ENCODE peak calls at places on chromosomes 12 and 14, in seven cellular contexts. S, M, N, B, K, R and O are unnamed samples.

GRCh38 chr12:125100551-125101434 is 35.6 kb downstream of the AACS start:
- DNase-seq in S (no peak), M (no peak), N (no peak), B (no peak), K (no peak), R (no peak), O (no peak)

GRCh38 chr14:39939023-39939422 is 506.8 kb upstream of the FBXO33 start:
- DNase-seq in S (no peak), M (no peak), N (no peak), B (no peak), K (no peak), R (no peak), O (no peak)

GRCh38 chr12:52870361-52871290 is 21.8 kb upstream of the KRT78 start:
- DNase-seq in S (no peak), M (peak; percentile 86), N (peak; percentile 84), B (peak; percentile 62), K (peak; percentile 77), R (peak; percentile 30), O (peak; percentile 83)

GRCh38 chr14:80658733-80659132 is 282.8 kb downstream of the CEP128 start:
- DNase-seq in S (no peak), M (no peak), N (no peak), B (no peak), K (no peak), R (no peak), O (no peak)

GRCh38 chr14:22555573-22556011 is 33.4 kb downstream of the DAD1 start:
- DNase-seq in S (no peak), M (peak; percentile 52), N (no peak), B (no peak), K (peak; percentile 51), R (no peak), O (no peak)

GRCh38 chr12:52815161-52815560 is 1.2 kb upstream of the KRT4 start:
- DNase-seq in S (no peak), M (no peak), N (no peak), B (no peak), K (no peak), R (no peak), O (no peak)

GRCh38 chr14:23573384-23573783 is 5.2 kb downstream of the JPH4 start:
- DNase-seq in S (no peak), M (no peak), N (no peak), B (no peak), K (no peak), R (no peak), O (no peak)

GRCh38 chr12:43914923-43915468 is 79.1 kb downstream of the TMEM117 start:
- DNase-seq in S (no peak), M (no peak), N (no peak), B (no peak), K (no peak), R (peak; percentile 1), O (no peak)

GRCh38 chr12:19771858-19772257 is 332.6 kb downstream of the AEBP2 start:
- DNase-seq in S (no peak), M (no peak), N (no peak), B (no peak), K (no peak), R (peak; percentile 11), O (no peak)

GRCh38 chr12:40770781-40771180 is 78.5 kb downstream of the CNTN1 start:
- DNase-seq in S (no peak), M (no peak), N (no peak), B (no peak), K (no peak), R (no peak), O (no peak)

GRCh38 chr12:112370868-112371510 is 11.2 kb downstream of the HECTD4 start:
- DNase-seq in S (no peak), M (no peak), N (no peak), B (no peak), K (no peak), R (no peak), O (no peak)

GRCh38 chr12:110224379-110225304 is 56.4 kb upstream of the ATP2A2 start:
- DNase-seq in S (no peak), M (no peak), N (no peak), B (no peak), K (no peak), R (peak; percentile 93), O (no peak)

GRCh38 chr14:50447491-50447890 is 50.8 kb upstream of the CDKL1 start:
- DNase-seq in S (no peak), M (no peak), N (no peak), B (no peak), K (no peak), R (no peak), O (no peak)

GRCh38 chr12:131833288-131833895 is 5.2 kb downstream of the MMP17 start:
- DNase-seq in S (peak; percentile 59), M (no peak), N (peak; percentile 49), B (no peak), K (no peak), R (no peak), O (no peak)

GRCh38 chr14:52473557-52473956 is 78.7 kb downstream of the TXNDC16 start:
- DNase-seq in S (no peak), M (peak; percentile 42), N (no peak), B (no peak), K (no peak), R (peak; percentile 71), O (no peak)

GRCh38 chr12:52949413-52950331 is 754 bp downstream of the KRT18 start:
- DNase-seq in S (no peak), M (no peak), N (no peak), B (peak; percentile 69), K (no peak), R (peak; percentile 84), O (peak; percentile 73)

GRCh38 chr14:63761356-63762117 is 33.7 kb upstream of the SGPP1 start:
- DNase-seq in S (no peak), M (no peak), N (no peak), B (no peak), K (no peak), R (no peak), O (no peak)

DNA sequence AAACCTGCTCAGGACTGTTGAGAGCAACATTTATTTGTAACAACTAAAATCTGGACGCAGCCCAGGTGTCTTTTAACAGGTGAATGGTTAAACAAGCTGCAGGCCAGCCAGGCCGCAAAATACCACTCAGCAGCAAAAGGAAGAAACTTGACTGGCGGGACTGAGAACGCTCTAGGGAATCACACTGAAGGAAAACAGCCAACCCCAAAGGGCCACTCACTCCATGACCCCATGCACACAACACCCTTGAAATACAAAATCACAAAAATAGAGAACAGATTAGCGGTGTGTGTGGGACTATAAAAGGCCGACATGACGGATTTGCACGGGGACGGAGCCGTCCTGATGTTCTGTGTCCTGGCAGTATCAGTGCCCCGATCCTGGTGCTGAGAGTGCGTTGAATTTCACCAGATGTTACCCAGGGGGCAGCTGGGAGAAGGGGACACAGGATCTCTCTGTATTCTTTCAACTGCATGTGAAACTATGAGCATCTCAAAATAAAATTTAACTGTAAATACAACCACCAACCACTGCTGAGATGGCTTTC is 23.0 kb downstream of the VPS37B start:
- DNase-seq in S (peak; percentile 51), M (no peak), N (peak; percentile 39), B (no peak), K (no peak), R (no peak), O (peak; percentile 40)
- H3K27ac ChIP-seq in S (no peak overlapping the region), M (no peak overlapping the region), N (peak overlapping the region; percentile 83), B (peak overlapping the region; percentile 87), K (no peak overlapping the region), R (peak overlapping the region; percentile 86), O (peak overlapping the region; percentile 86)

DNA sequence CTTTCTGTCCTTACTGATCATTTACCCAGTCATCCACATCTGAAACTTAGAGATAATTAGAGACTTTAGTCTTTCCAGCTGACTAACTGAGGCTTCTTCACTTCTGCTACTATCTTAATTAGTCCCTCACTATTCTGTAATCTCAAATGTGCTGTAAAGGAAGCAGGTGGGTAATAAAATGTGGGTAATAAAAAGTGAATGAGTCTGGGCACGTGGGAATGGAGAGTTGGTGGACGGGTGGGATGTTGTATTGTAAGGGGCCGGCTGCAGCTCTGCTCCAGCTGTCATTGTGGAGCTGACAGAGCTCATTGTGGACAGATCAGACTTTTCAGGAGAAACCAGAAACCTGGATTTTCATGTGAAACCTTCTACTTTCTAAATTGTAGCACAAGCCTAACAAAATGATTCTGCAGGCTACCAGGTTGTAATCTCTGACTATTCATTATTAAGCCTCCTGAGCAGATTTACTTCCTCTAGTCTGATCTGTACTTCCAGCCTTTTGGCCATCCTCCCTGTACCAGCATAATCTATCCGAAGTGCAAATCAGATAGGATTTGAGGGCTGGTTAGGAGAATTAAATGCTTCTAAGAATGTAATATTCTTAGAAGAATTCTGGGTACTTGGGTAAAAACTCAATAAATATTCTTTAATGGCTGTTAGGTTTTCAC is 42.0 kb upstream of the BMAL2 start:
- DNase-seq in S (no peak), M (no peak), N (no peak), B (no peak), K (no peak), R (no peak), O (no peak)
- H3K27ac ChIP-seq in S (peak overlapping the region; percentile 86), M (no peak overlapping the region), N (peak overlapping the region; percentile 1), B (no peak overlapping the region), K (no peak overlapping the region), R (no peak overlapping the region), O (no peak overlapping the region)

DNA sequence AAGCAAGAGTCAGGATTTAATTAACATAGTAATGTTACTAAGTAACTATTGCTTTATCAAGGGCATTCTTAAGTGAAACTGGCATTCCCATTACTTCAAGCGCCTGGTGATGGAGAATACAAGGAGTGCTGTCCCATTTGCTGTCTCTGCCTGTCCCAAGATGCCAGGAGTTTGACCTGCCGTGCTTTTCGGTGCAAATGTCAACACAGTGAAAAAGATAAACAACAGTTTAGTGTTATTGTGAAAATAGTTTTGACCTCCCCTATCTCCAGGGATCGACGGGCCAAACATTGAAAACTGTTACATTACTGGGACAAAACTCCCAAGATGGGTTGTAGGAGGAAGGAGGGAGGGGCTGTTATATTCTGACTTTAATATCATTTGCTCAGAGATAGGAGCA is 74.8 kb downstream of the TTC9 start:
- DNase-seq in S (no peak), M (no peak), N (no peak), B (no peak), K (no peak), R (no peak), O (no peak)
- H3K27ac ChIP-seq in S (no peak overlapping the region), M (no peak overlapping the region), N (no peak overlapping the region), B (no peak overlapping the region), K (no peak overlapping the region), R (no peak overlapping the region), O (no peak overlapping the region)

GRCh38 chr12:26108915-26109314 is 15.9 kb downstream of the BHLHE41 start:
- DNase-seq in S (no peak), M (no peak), N (no peak), B (no peak), K (no peak), R (no peak), O (no peak)

GRCh38 chr12:26112703-26113147 is 12.1 kb downstream of the BHLHE41 start:
- DNase-seq in S (no peak), M (no peak), N (no peak), B (no peak), K (no peak), R (no peak), O (no peak)

GRCh38 chr12:26112232-26112631 is 12.6 kb downstream of the BHLHE41 start:
- DNase-seq in S (no peak), M (no peak), N (no peak), B (no peak), K (no peak), R (no peak), O (no peak)

GRCh38 chr12:26106347-26106746 is 18.5 kb downstream of the BHLHE41 start:
- DNase-seq in S (no peak), M (no peak), N (no peak), B (no peak), K (no peak), R (no peak), O (no peak)

GRCh38 chr12:26109343-26109841 is 15.4 kb downstream of the BHLHE41 start:
- DNase-seq in S (peak; percentile 72), M (no peak), N (peak; percentile 81), B (no peak), K (no peak), R (peak; percentile 90), O (no peak)
- H3K27ac ChIP-seq in S (peak overlapping the region; percentile 27), M (no peak overlapping the region), N (peak overlapping the region; percentile 72), B (no peak overlapping the region), K (no peak overlapping the region), R (no peak overlapping the region), O (peak overlapping the region; percentile 33)

GRCh38 chr12:121522962-121523361 is 57.9 kb downstream of the KDM2B start:
- DNase-seq in S (no peak), M (no peak), N (no peak), B (no peak), K (no peak), R (no peak), O (no peak)
- H3K27ac ChIP-seq in S (no peak overlapping the region), M (no peak overlapping the region), N (no peak overlapping the region), B (no peak overlapping the region), K (no peak overlapping the region), R (no peak overlapping the region), O (no peak overlapping the region)